ENCODE peak calls at places on chromosomes 7 and 10, in nine cellular contexts. C is fibroblast of the aortic adventitia, Y is upper lobe of right lung, L is body of pancreas, K is left lung, P is foreskin fibroblast, F is MM.1S, O is left ventricle myocardium inferior, R is A549. X is an unnamed sample.

GRCh38 chr7:25894902-25895791 is 256.9 kb upstream of the NFE2L3 start:
- DNase-seq in C (peak), F (peak), K (peak), P (peak), Y (peak), R (peak), L (peak), O (peak), X (peak)

GRCh38 chr7:111537134-111537533 is 25.2 kb downstream of the IMMP2L start:
- DNase-seq in L (no peak), Y (no peak), O (no peak), R (no peak), C (no peak), F (no peak), P (no peak), K (no peak), X (no peak)

GRCh38 chr7:131372554-131372953 is 44.9 kb downstream of the MKLN1 start:
- DNase-seq in P (no peak), Y (no peak), O (no peak), R (no peak), K (no peak), F (no peak), L (no peak), C (no peak), X (no peak)

GRCh38 chr7:73983437-73984164 is 44.4 kb upstream of the ELN start:
- DNase-seq in O (peak), Y (no peak), C (no peak), R (no peak), L (no peak), P (peak), F (no peak), K (no peak), X (no peak)

GRCh38 chr7:28623863-28624262 is 211.5 kb downstream of the CREB5 start:
- DNase-seq in C (no peak), L (no peak), F (no peak), Y (no peak), R (no peak), K (no peak), P (no peak), O (no peak), X (no peak)

GRCh38 chr10:131700506-131700905 is 200.3 kb upstream of the PPP2R2D start:
- DNase-seq in L (no peak), F (no peak), Y (peak), P (no peak), K (no peak), C (no peak), R (no peak), O (no peak), X (no peak)

GRCh38 chr10:10623958-10624590 is 393.6 kb upstream of the CELF2 start:
- DNase-seq in F (no peak), R (no peak), C (no peak), O (no peak), L (no peak), P (peak), K (no peak), Y (no peak), X (no peak)

GRCh38 chr10:5861269-5862031 is 28.2 kb downstream of the ANKRD16 start:
- DNase-seq in C (peak), O (no peak), F (no peak), Y (no peak), K (no peak), P (peak), L (no peak), R (peak), X (no peak)

GRCh38 chr10:93461807-93462178 is 20.3 kb downstream of the MYOF start:
- DNase-seq in C (peak), R (no peak), P (peak), F (no peak), K (no peak), Y (no peak), L (no peak), O (no peak), X (no peak)

GRCh38 chr10:121460733-121461132 is 137.5 kb downstream of the FGFR2 start:
- DNase-seq in Y (no peak), R (no peak), K (no peak), P (no peak), F (no peak), C (no peak), L (no peak), O (no peak), X (no peak)

GRCh38 chr7:140165422-140165821 is 11.4 kb downstream of the KDM7A start:
- DNase-seq in K (no peak), P (peak), R (no peak), F (no peak), O (no peak), Y (no peak), C (peak), L (no peak), X (no peak)

GRCh38 chr10:80599424-80599847 is 61.7 kb downstream of the SH2D4B start:
- DNase-seq in L (no peak), R (peak), K (peak), F (peak), P (peak), O (peak), Y (peak), C (peak), X (no peak)

GRCh38 chr10:70368774-70369482 is 13.5 kb downstream of the LRRC20 start:
- DNase-seq in Y (peak), R (no peak), P (no peak), L (no peak), C (no peak), K (no peak), F (no peak), O (no peak), X (no peak)

GRCh38 chr10:100654835-100655759 is 90.3 kb upstream of the PAX2 start:
- DNase-seq in Y (no peak), L (no peak), R (no peak), P (peak), C (no peak), K (no peak), O (no peak), F (no peak), X (no peak)

GRCh38 chr10:27504897-27505457 is 873 bp downstream of the RAB18 start:
- DNase-seq in K (no peak), P (peak), Y (no peak), L (no peak), F (no peak), O (no peak), R (no peak), C (peak), X (no peak)

GRCh38 chr10:131776496-131776895 is 124.3 kb upstream of the PPP2R2D start:
- DNase-seq in Y (no peak), P (no peak), R (no peak), F (no peak), C (no peak), L (no peak), O (no peak), K (no peak), X (no peak)

GRCh38 chr10:124724279-124725027 is 19.7 kb downstream of the FAM53B start:
- DNase-seq in P (no peak), R (no peak), C (no peak), K (peak), L (no peak), Y (peak), F (no peak), O (no peak), X (peak)

GRCh38 chr10:30434273-30435067 is 486 bp downstream of the MAP3K8 start:
- DNase-seq in P (peak), R (peak), K (peak), F (peak), L (peak), O (peak), Y (peak), C (peak), X (peak)

GRCh38 chr10:64753516-64753915 is 1232.3 kb downstream of the REEP3 start:
- DNase-seq in K (no peak), L (no peak), F (no peak), O (no peak), C (no peak), R (no peak), P (no peak), Y (no peak), X (no peak)

GRCh38 chr10:98400482-98400881 is 14.5 kb downstream of the PYROXD2 start:
- DNase-seq in P (peak), C (no peak), K (no peak), F (no peak), L (no peak), Y (no peak), O (no peak), R (no peak), X (no peak)

GRCh38 chr10:102120142-102120986 is at the start of gene LDB1:
- DNase-seq in R (peak), K (peak), C (peak), F (peak), O (peak), L (peak), Y (peak), P (peak), X (peak)

GRCh38 chr7:150791304-150791703 is 8.9 kb downstream of the TMEM176B start:
- DNase-seq in O (no peak), Y (no peak), P (no peak), R (no peak), L (no peak), K (no peak), F (no peak), C (no peak), X (no peak)

GRCh38 chr7:150790416-150791075 is 9.6 kb downstream of the TMEM176B start:
- DNase-seq in K (no peak), Y (no peak), C (no peak), P (no peak), R (no peak), O (no peak), L (no peak), F (no peak), X (no peak)

GRCh38 chr7:150788474-150789269 is 11.5 kb downstream of the TMEM176B start:
- DNase-seq in R (no peak), P (no peak), L (no peak), K (no peak), Y (no peak), C (peak), O (peak), F (no peak), X (no peak)

GRCh38 chr7:150791746-150792452 is 8.3 kb downstream of the TMEM176B start:
- DNase-seq in L (no peak), F (no peak), R (no peak), O (no peak), K (no peak), C (no peak), Y (no peak), P (no peak), X (no peak)

GRCh38 chr7:150793569-150794238 is 6.5 kb downstream of the TMEM176B start:
- DNase-seq in Y (no peak), K (no peak), R (no peak), O (no peak), P (no peak), L (no peak), C (no peak), F (no peak), X (no peak)
- TF ChIP-seq CTCF in Y (no peak), K (no peak), R (no peak), O (no peak), P (no peak), L (no peak), C (no peak), F (no peak), X (no peak)

DNA sequence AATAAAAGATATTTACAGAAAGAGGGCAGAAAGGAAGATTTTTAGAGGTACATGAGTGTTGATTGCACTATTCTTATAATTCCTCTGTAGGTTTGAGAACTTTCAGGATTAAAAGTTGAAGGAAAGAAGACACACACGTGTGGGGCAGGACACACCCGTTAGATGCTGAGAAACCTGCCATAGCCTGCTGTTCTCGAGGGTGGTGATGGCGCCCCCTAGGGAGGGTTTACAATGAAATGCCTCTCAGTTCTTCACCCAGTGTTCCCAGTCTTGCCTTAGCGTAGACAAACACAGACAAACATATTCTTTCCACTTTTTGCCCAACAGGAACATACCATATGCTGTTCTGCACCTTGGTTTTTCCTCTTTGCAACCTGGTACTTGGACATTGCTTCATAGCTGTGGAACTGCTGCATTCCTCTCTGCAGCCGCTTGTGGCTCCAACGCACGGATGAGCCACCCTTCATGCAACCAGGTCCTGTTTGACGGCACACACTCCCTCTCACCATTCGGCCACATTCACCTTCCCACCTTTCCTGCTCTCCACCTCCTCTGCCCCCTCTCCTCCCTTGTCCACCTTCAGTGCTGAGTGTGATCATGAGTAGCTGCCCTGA is 23.3 kb upstream of the HSPA12A start:
- DNase-seq in O (no peak), K (no peak), P (no peak), Y (peak), C (peak), F (peak), R (no peak), L (peak), X (no peak)
- TF ChIP-seq CTCF in O (peak), K (peak), P (peak), Y (peak), C (peak), F (peak), R (peak), L (no peak), X (no peak)

DNA sequence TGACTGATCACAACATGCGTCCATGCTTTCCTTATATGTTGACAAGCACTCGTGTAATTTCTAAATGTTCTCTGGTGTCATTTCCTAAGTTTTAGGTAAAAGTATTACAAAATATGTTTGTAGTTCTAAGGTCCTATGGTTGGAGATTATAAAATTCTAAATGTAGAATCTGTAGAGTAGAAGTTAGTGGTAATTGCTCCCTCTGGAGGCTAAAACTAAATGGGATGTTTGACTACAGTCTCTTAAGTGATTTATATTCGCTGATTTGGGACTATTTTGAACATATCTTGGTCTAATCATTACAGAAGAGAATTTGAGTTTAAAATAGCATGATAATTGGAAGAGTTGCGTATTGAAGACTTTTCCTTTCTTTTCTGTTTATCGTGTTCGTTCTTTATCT is 74.1 kb downstream of the ZMYND11 start:
- DNase-seq in O (no peak), C (peak), F (no peak), L (no peak), K (no peak), P (peak), R (no peak), Y (no peak), X (no peak)
- TF ChIP-seq CTCF in O (no peak), C (peak), F (no peak), L (no peak), K (no peak), P (peak), R (peak), Y (peak), X (no peak)

DNA sequence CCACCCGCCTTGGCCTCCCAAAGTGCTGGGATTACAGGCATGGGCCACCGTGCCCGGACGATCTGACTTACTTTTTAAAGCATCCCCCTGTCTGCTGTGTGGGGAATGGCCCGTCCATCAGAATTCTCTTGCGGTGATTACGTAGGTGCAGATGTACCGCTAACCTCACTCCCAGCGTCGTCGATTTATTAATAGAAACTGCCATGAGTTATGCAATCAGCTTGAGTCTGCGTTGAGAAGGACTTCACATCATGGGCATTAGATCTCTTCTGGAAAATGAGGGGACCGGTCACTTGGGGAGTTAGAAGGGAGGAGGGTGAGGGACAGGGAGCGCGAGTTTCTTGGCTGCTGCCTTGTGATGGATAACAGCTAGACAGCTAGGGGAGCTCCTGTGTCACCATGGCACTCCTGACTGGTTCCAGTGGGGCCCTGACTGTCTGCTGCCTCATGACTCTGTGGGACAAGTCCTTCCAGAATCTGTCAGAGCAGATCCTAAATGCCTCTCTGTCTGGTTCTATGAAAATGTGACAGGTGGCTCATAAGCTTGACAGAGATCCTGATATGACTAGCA is 35.2 kb downstream of the POR start:
- DNase-seq in Y (no peak), O (no peak), L (no peak), R (no peak), F (no peak), K (peak), C (no peak), P (no peak), X (no peak)
- TF ChIP-seq CTCF in Y (no peak), O (peak), L (no peak), R (no peak), F (no peak), K (no peak), C (no peak), P (no peak), X (no peak)

GRCh38 chr10:48658889-48659269 is 25.8 kb upstream of the WDFY4 start:
- DNase-seq in Y (no peak), L (no peak), R (no peak), C (no peak), K (no peak), O (no peak), F (no peak), P (no peak), X (no peak)

GRCh38 chr10:48658243-48658888 is 26.3 kb upstream of the WDFY4 start:
- DNase-seq in O (peak), F (peak), K (peak), C (peak), Y (peak), P (peak), L (peak), R (peak), X (peak)

GRCh38 chr10:48661441-48661840 is 23.2 kb upstream of the WDFY4 start:
- DNase-seq in P (no peak), R (no peak), L (no peak), O (no peak), C (no peak), F (no peak), Y (no peak), K (no peak), X (no peak)

GRCh38 chr10:48656928-48657327 is 27.7 kb upstream of the WDFY4 start:
- DNase-seq in P (no peak), K (no peak), R (no peak), O (no peak), L (no peak), C (no peak), F (no peak), Y (no peak), X (no peak)

GRCh38 chr10:48659790-48660189 is 24.9 kb upstream of the WDFY4 start:
- DNase-seq in L (no peak), O (no peak), R (no peak), P (no peak), C (peak), F (no peak), K (no peak), Y (no peak), X (no peak)
- TF ChIP-seq CTCF in L (no peak), O (peak), R (peak), P (peak), C (peak), F (peak), K (no peak), Y (no peak), X (peak)

GRCh38 chr7:18860226-18860625 is 257.2 kb downstream of the TWIST1 start:
- DNase-seq in F (no peak), L (no peak), R (no peak), Y (no peak), O (no peak), P (no peak), K (no peak), C (no peak), X (no peak)
- TF ChIP-seq CTCF in F (no peak), L (no peak), R (no peak), Y (no peak), O (no peak), P (no peak), K (no peak), C (no peak), X (no peak)

GRCh38 chr10:15730341-15730740 is 10.6 kb upstream of the ITGA8 start:
- DNase-seq in F (no peak), O (no peak), L (no peak), P (no peak), K (no peak), R (no peak), C (no peak), Y (no peak), X (no peak)

GRCh38 chr10:15729890-15730289 is 10.2 kb upstream of the ITGA8 start:
- DNase-seq in P (no peak), Y (no peak), F (no peak), L (no peak), K (no peak), C (no peak), R (no peak), O (no peak), X (no peak)

GRCh38 chr10:15724683-15725082 is 5.0 kb upstream of the ITGA8 start:
- DNase-seq in O (no peak), P (no peak), K (no peak), L (no peak), Y (no peak), C (no peak), F (peak), R (no peak), X (no peak)

GRCh38 chr10:15726042-15726441 is 6.3 kb upstream of the ITGA8 start:
- DNase-seq in R (no peak), O (no peak), F (no peak), L (no peak), K (no peak), P (no peak), Y (no peak), C (no peak), X (no peak)

GRCh38 chr10:15725603-15726002 is 5.9 kb upstream of the ITGA8 start:
- DNase-seq in P (peak), F (peak), L (no peak), Y (no peak), K (no peak), O (no peak), R (peak), C (peak), X (no peak)
- TF ChIP-seq CTCF in P (peak), F (peak), L (no peak), Y (peak), K (peak), O (peak), R (peak), C (peak), X (no peak)

DNA sequence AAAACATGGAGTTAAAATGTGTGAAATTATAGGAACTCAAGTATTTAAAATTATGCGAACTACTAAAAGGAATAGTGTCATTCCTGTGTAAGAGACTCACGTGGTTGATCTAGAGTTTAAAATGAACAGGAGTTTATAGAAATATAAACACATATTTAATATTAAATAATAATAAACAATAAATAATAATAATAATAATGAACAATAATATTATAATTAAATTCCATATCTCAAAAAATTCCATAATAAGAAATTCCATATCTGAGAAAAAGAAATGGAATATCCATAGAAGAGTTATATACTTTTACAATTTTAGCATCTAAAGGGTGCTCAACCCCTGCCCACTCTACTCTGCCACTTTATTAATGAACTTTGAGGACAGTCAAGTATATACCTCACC is 429.6 kb downstream of the TNS3 start:
- DNase-seq in F (no peak), O (no peak), C (no peak), L (no peak), P (no peak), R (no peak), K (no peak), Y (no peak), X (no peak)
- TF ChIP-seq CTCF in F (no peak), O (no peak), C (no peak), L (no peak), P (no peak), R (no peak), K (no peak), Y (no peak), X (no peak)

DNA sequence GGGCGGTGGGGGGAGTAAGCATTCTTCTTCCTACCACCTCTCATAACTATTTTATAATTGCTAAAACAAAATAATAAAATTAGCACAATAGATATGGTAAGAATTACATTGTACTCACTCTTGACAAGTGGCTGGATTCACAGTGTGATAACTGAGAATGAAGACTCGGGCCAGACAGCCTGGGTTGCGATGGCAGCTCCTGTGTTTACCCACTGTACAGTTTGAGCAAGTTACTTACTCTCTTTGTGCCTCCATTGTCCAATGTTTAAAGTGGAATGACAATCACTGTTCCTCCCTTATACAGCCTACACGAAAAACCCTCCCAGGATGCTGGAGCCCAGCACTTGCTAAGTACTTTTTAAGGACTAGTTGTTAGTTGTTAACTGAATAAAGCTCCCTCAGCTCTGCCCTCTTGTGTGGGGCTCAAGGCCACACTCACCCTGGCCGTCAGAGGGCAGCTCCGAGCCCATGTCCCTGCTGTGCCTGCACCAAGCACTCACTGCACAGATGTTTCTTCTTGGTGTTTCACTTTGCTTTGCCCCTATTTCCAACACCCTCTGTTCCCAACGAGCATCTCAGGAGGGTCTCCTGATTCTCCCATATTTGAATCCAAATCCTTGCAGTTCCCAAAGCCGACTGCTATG is 56.4 kb upstream of the NPS start:
- DNase-seq in C (no peak), F (no peak), K (no peak), Y (no peak), O (no peak), L (no peak), R (peak), P (no peak), X (no peak)
- TF ChIP-seq CTCF in C (no peak), F (peak), K (no peak), Y (no peak), O (no peak), L (no peak), R (peak), P (peak), X (no peak)